ENCODE peak calls at places on chromosomes 13 and 19, in five cellular contexts. X is stimulated activated CD8-positive, alpha-beta memory T cell treated with anti-CD3 and anti-CD28 coated beads, Interleukin-4, amount 100 ng/mL, for 1 hour; K is activated effector memory CD4-positive, alpha-beta T cell treated with anti-CD3 and anti-CD28 coated beads, Interleukin-2, amount 50 U/mL, for 16 hours; L is bronchial epithelial cell; B is vagina. T is an unnamed sample.

GRCh38 chr13:99496322-99497142 is 4.7 kb upstream of the TM9SF2 start:
- DNase-seq in B (peak), L (peak), K (peak), X (peak), T (peak)

GRCh38 chr13:42355118-42355840 is 83.3 kb downstream of the AKAP11 start:
- DNase-seq in K (peak), B (no peak), L (no peak), X (peak), T (no peak)

GRCh38 chr19:35557539-35558399 is 5.7 kb downstream of the ATP4A start:
- DNase-seq in B (no peak), X (no peak), L (peak), K (peak), T (no peak)

GRCh38 chr13:112249644-112250610 is 126.2 kb upstream of the SPACA7 start:
- DNase-seq in L (no peak), X (no peak), B (peak), K (peak), T (no peak)

GRCh38 chr19:18939922-18940775 is 868 bp downstream of the HOMER3 start:
- DNase-seq in X (no peak), K (no peak), B (no peak), L (peak), T (peak)

GRCh38 chr19:16541526-16542044 is 652 bp downstream of the CHERP start:
- DNase-seq in B (peak), K (no peak), X (no peak), L (peak), T (no peak)

GRCh38 chr13:40181203-40181845 is 485.1 kb downstream of the FOXO1 start:
- DNase-seq in L (peak), B (no peak), X (no peak), K (no peak), T (no peak)

GRCh38 chr13:50800091-50800739 is 43.3 kb downstream of the DLEU7 start:
- DNase-seq in L (no peak), B (no peak), X (no peak), K (no peak), T (no peak)

GRCh38 chr19:49474545-49474930 is 523 bp downstream of the FLT3LG start:
- DNase-seq in B (no peak), X (no peak), L (no peak), K (no peak), T (no peak)

GRCh38 chr13:81770868-81771505 is 1430.1 kb upstream of the SPRY2 start:
- DNase-seq in X (no peak), B (no peak), K (no peak), L (no peak), T (no peak)

GRCh38 chr19:480016-480855 is 16.1 kb upstream of the MADCAM1 start:
- DNase-seq in X (no peak), B (no peak), K (peak), L (no peak), T (no peak)

GRCh38 chr13:85223883-85224656 is 575.1 kb downstream of the SLITRK6 start:
- DNase-seq in L (peak), B (no peak), K (no peak), X (no peak), T (no peak)

GRCh38 chr13:99734013-99734693 is 232.9 kb downstream of the TM9SF2 start:
- DNase-seq in B (no peak), L (no peak), X (no peak), K (no peak), T (no peak)

GRCh38 chr13:53821632-53822031 is 793.0 kb downstream of the OLFM4 start:
- DNase-seq in B (no peak), X (no peak), L (no peak), K (no peak), T (no peak)

GRCh38 chr19:29273000-29273691 is 60.2 kb upstream of the UQCRFS1 start:
- DNase-seq in K (no peak), L (no peak), X (no peak), B (no peak), T (no peak)

GRCh38 chr13:22112956-22113750 is 442.3 kb downstream of the FGF9 start:
- DNase-seq in B (no peak), X (no peak), L (no peak), K (no peak), T (no peak)

GRCh38 chr13:83182845-83183244 is 699.4 kb downstream of the SLITRK1 start:
- DNase-seq in L (no peak), K (no peak), B (no peak), X (no peak), T (no peak)

GRCh38 chr13:113507564-113508210 is 17.2 kb upstream of the DCUN1D2 start:
- DNase-seq in X (no peak), B (no peak), L (no peak), K (no peak), T (no peak)

GRCh38 chr13:91184244-91184926 is 163.1 kb upstream of the MIR17HG start:
- DNase-seq in K (no peak), L (no peak), X (no peak), B (no peak), T (no peak)

GRCh38 chr13:99992912-99993311 is 11.3 kb downstream of the ZIC2 start:
- DNase-seq in B (no peak), X (no peak), K (no peak), L (peak), T (no peak)

GRCh38 chr13:111399776-111400505 is 79.5 kb downstream of the TEX29 start:
- DNase-seq in X (no peak), K (no peak), B (no peak), L (no peak), T (no peak)

GRCh38 chr19:15488489-15489226 is 9.4 kb upstream of the PGLYRP2 start:
- DNase-seq in B (no peak), X (no peak), K (no peak), L (no peak), T (no peak)

GRCh38 chr13:98575009-98575866 is 1.7 kb downstream of the STK24 start:
- DNase-seq in K (no peak), B (no peak), X (no peak), L (no peak), T (no peak)

GRCh38 chr13:104014803-104015645 is 948.8 kb upstream of the SLC10A2 start:
- DNase-seq in L (peak), X (no peak), B (no peak), K (no peak), T (no peak)

GRCh38 chr19:11381535-11382369 is 2.4 kb downstream of the EPOR start:
- DNase-seq in K (peak), X (peak), L (peak), B (no peak), T (peak)

GRCh38 chr19:22332924-22333323 is 46.7 kb downstream of the ZNF729 start:
- DNase-seq in K (no peak), B (peak), X (no peak), L (peak), T (no peak)

GRCh38 chr13:112069063-112069726 is 2.2 kb downstream of the SOX1 start:
- DNase-seq in K (no peak), X (no peak), B (no peak), L (no peak), T (no peak)